ENCODE peak calls at places on chromosomes 12 and 14, in six cellular contexts. Q is PC-9, G is A549, B is GM12878, C is neuronal stem cell, L is left lung. R is an unnamed sample.

GRCh38 chr12:17015501-17015900 is 409.5 kb upstream of the LMO3 start:
- DNase-seq in C (no peak), L (no peak), Q (no peak), B (no peak), G (no peak), R (no peak)

GRCh38 chr12:66775941-66776340 is 97.1 kb upstream of the GRIP1 start:
- DNase-seq in C (no peak), L (no peak), B (no peak), Q (peak; percentile 61), G (no peak), R (no peak)

GRCh38 chr12:64180951-64181350 is 41.1 kb downstream of the KICS2 start:
- DNase-seq in B (no peak), G (no peak), Q (peak; percentile 46), L (no peak), C (no peak), R (peak; percentile 19)

GRCh38 chr12:26198742-26199141 is 3.4 kb downstream of the SSPN start:
- DNase-seq in G (no peak), C (no peak), L (no peak), Q (no peak), B (no peak), R (no peak)

GRCh38 chr12:107782067-107782466 is 7.6 kb downstream of the ASCL4 start:
- DNase-seq in G (no peak), Q (no peak), C (no peak), L (no peak), B (no peak), R (no peak)

GRCh38 chr12:18966927-18967326 is 162.6 kb upstream of the PLEKHA5 start:
- DNase-seq in L (no peak), B (no peak), C (no peak), Q (no peak), G (no peak), R (no peak)

GRCh38 chr12:107448198-107448597 is 237.4 kb upstream of the PWP1 start:
- DNase-seq in B (no peak), G (no peak), L (no peak), C (peak; percentile 15), Q (no peak), R (peak; percentile 3)

GRCh38 chr14:56195727-56196126 is 77.5 kb downstream of the PELI2 start:
- DNase-seq in C (no peak), L (no peak), B (peak; percentile 30), Q (no peak), G (no peak), R (no peak)

GRCh38 chr12:110857528-110857927 is 10.7 kb downstream of the CCDC63 start:
- DNase-seq in B (no peak), Q (no peak), G (no peak), C (no peak), L (no peak), R (no peak)

GRCh38 chr12:112198120-112198733 is 72.9 kb downstream of the TRAFD1 start:
- DNase-seq in B (no peak), C (peak; percentile 61), G (peak; percentile 81), Q (peak; percentile 42), L (no peak), R (peak; percentile 41)

GRCh38 chr12:1936406-1937320 is 18.2 kb upstream of the CACNA2D4 start:
- DNase-seq in L (peak; percentile 74), B (no peak), C (no peak), G (peak; percentile 13), Q (no peak), R (no peak)

GRCh38 chr12:13126494-13126893 is 23.0 kb upstream of the GSG1 start:
- DNase-seq in G (no peak), L (no peak), C (no peak), B (no peak), Q (no peak), R (no peak)

GRCh38 chr12:102675672-102676071 is 195.3 kb upstream of the IGF1 start:
- DNase-seq in B (no peak), G (no peak), Q (no peak), L (no peak), C (no peak), R (no peak)

GRCh38 chr12:29145372-29146170 is 3.5 kb upstream of the FAR2 start:
- DNase-seq in B (no peak), C (no peak), Q (no peak), G (no peak), L (no peak), R (no peak)

GRCh38 chr12:99153283-99153682 is 494.3 kb upstream of the GARIN6 start:
- DNase-seq in L (no peak), Q (no peak), B (no peak), G (no peak), C (no peak), R (no peak)

GRCh38 chr12:66354291-66354690 is 52.0 kb downstream of the HELB start:
- DNase-seq in B (no peak), Q (no peak), G (no peak), L (no peak), C (no peak), R (no peak)

GRCh38 chr14:100530270-100531072 is 56.7 kb downstream of the BEGAIN start:
- DNase-seq in G (no peak), C (no peak), Q (no peak), B (no peak), L (peak; percentile 19), R (no peak)

GRCh38 chr12:75890141-75890540 is 141.4 kb downstream of the PHLDA1 start:
- DNase-seq in G (no peak), C (no peak), B (no peak), Q (no peak), L (no peak), R (no peak)

GRCh38 chr14:99803803-99804202 is 10.6 kb downstream of the EML1 start:
- DNase-seq in B (no peak), C (no peak), L (no peak), Q (no peak), G (no peak), R (no peak)

GRCh38 chr12:96719671-96720362 is 187.2 kb upstream of the NEDD1 start:
- DNase-seq in L (no peak), B (peak; percentile 54), G (no peak), Q (no peak), C (no peak), R (no peak)

GRCh38 chr12:107440596-107440995 is 245.0 kb upstream of the PWP1 start:
- DNase-seq in L (no peak), C (no peak), B (no peak), Q (no peak), G (no peak), R (no peak)

GRCh38 chr12:94186461-94187237 is 38.3 kb downstream of the PLXNC1 start:
- DNase-seq in L (peak; percentile 43), C (peak; percentile 83), Q (no peak), B (no peak), G (no peak), R (no peak)

GRCh38 chr12:65608319-65608916 is 215.9 kb upstream of the HMGA2 start:
- DNase-seq in G (no peak), B (no peak), L (no peak), Q (peak; percentile 46), C (no peak), R (no peak)

GRCh38 chr14:76413962-76414665 is 38.2 kb downstream of the ESRRB start:
- DNase-seq in L (no peak), B (no peak), G (no peak), C (peak; percentile 14), Q (no peak), R (no peak)

GRCh38 chr12:86193931-86194330 is 62.3 kb downstream of the MGAT4C start:
- DNase-seq in G (no peak), Q (no peak), B (no peak), L (no peak), C (no peak), R (no peak)

GRCh38 chr12:64059685-64060084 is 162.4 kb downstream of the KICS2 start:
- DNase-seq in G (no peak), L (no peak), B (no peak), C (no peak), Q (no peak), R (no peak)

GRCh38 chr12:112239881-112240280 is 114.5 kb downstream of the TRAFD1 start:
- DNase-seq in L (no peak), B (no peak), C (no peak), G (no peak), Q (no peak), R (no peak)

GRCh38 chr12:119990382-119990874 is 1.4 kb downstream of the BICDL1 start:
- DNase-seq in C (no peak), G (no peak), L (no peak), Q (peak; percentile 66), B (no peak), R (no peak)

GRCh38 chr12:63276537-63277365 is 125.8 kb upstream of the AVPR1A start:
- DNase-seq in L (no peak), G (no peak), C (peak; percentile 40), Q (no peak), B (no peak), R (peak; percentile 61)

GRCh38 chr12:130133851-130134562 is 28.3 kb upstream of the FZD10 start:
- DNase-seq in C (no peak), B (no peak), Q (no peak), L (no peak), G (no peak), R (no peak)
- H3K9me3 ChIP-seq in C (no peaks in the 10 kb centered on the region), B (no peaks in the 10 kb centered on the region), Q (no peaks in the 10 kb centered on the region), L (peaks cover 5% of the 10 kb centered on the region), G (no peaks in the 10 kb centered on the region), R (peaks cover 20% of the 10 kb centered on the region)

GRCh38 chr12:132620113-132620892 is 1.7 kb downstream of the P2RX2 start:
- DNase-seq in C (no peak), G (no peak), L (no peak), B (no peak), Q (no peak), R (no peak)

GRCh38 chr12:132620893-132621656 is 2.5 kb downstream of the P2RX2 start:
- DNase-seq in G (no peak), C (no peak), B (no peak), L (no peak), Q (no peak), R (no peak)

GRCh38 chr12:132618683-132619043 is at the start of gene P2RX2:
- DNase-seq in G (no peak), Q (no peak), L (no peak), C (no peak), B (no peak), R (no peak)

GRCh38 chr12:132617822-132618682 is 524 bp upstream of the P2RX2 start:
- DNase-seq in L (no peak), G (no peak), B (no peak), C (no peak), Q (no peak), R (no peak)

GRCh38 chr12:132619301-132620112 is 931 bp downstream of the P2RX2 start:
- DNase-seq in L (no peak), Q (no peak), G (no peak), B (no peak), C (no peak), R (no peak)
- H3K9me3 ChIP-seq in L (peaks cover 11% of the 10 kb centered on the region), Q (peaks cover 7% of the 10 kb centered on the region), G (peaks cover 29% of the 10 kb centered on the region), B (peaks cover 10% of the 10 kb centered on the region), C (peaks cover 25% of the 10 kb centered on the region), R (no peaks in the 10 kb centered on the region)

GRCh38 chr14:74333909-74334308 is 14.4 kb upstream of the VRTN start:
- DNase-seq in G (no peak), Q (no peak), L (no peak), B (no peak), C (no peak), R (no peak)
- H3K9me3 ChIP-seq in G (no peaks in the 10 kb centered on the region), Q (no peaks in the 10 kb centered on the region), L (no peaks in the 10 kb centered on the region), B (no peaks in the 10 kb centered on the region), C (no peaks in the 10 kb centered on the region), R (no peaks in the 10 kb centered on the region)

DNA sequence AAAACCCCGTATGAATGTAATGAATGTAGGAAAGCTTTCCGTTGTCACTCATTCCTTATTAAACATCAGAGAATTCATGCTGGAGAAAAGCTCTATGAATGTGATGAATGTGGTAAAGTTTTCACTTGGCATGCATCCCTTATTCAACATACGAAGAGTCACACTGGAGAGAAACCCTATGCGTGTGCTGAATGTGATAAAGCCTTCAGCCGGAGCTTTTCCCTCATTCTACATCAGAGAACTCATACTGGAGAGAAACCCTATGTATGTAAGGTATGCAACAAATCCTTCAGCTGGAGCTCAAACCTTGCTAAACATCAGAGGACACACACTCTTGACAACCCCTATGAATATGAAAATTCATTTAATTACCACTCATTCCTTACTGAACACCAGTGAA is 23.8 kb downstream of the ZNF891 start:
- DNase-seq in C (no peak), B (no peak), L (no peak), G (no peak), Q (no peak), R (no peak)
- H3K9me3 ChIP-seq in C (peaks cover 98% of the 10 kb centered on the region), B (peaks cover 46% of the 10 kb centered on the region), L (peaks cover 100% of the 10 kb centered on the region), G (peaks cover 96% of the 10 kb centered on the region), Q (peaks cover 83% of the 10 kb centered on the region), R (peaks cover 34% of the 10 kb centered on the region)

R was measured in HCT116.